ENCODE peak calls at places on chromosomes 5 and 9, in eight cellular contexts. P is caudate nucleus, I is iPS DF 6.9, F is esophagus squamous epithelium, A is RPMI7951, Q is PC-9, N is neural crest cell, G is B cell. O is an unnamed sample.

GRCh38 chr5:131538177-131538593 is 96.8 kb downstream of the RAPGEF6 start:
- DNase-seq in P (no peak), I (no peak), F (no peak), A (peak), Q (no peak), N (no peak), G (no peak), O (no peak)

GRCh38 chr9:124695280-124695890 is 75.7 kb downstream of the NR6A1 start:
- DNase-seq in P (no peak), I (no peak), F (no peak), A (peak), Q (peak), N (no peak), G (no peak), O (no peak)

GRCh38 chr5:179284751-179285191 is 60.5 kb downstream of the ADAMTS2 start:
- DNase-seq in P (no peak), I (no peak), F (no peak), A (no peak), Q (no peak), N (no peak), G (no peak), O (peak)

GRCh38 chr9:100167912-100168775 is 69.1 kb downstream of the INVS start:
- DNase-seq in P (no peak), I (no peak), F (no peak), A (no peak), Q (no peak), N (no peak), G (no peak), O (no peak)

GRCh38 chr5:150106669-150107068 is 20.3 kb upstream of the CSF1R start:
- DNase-seq in P (no peak), I (no peak), F (no peak), A (no peak), Q (peak), N (no peak), G (no peak), O (no peak)

GRCh38 chr9:13228431-13228830 is 51.1 kb downstream of the MPDZ start:
- DNase-seq in P (no peak), I (no peak), F (no peak), A (no peak), Q (no peak), N (no peak), G (no peak), O (no peak)

GRCh38 chr5:4879075-4879474 is 261.1 kb upstream of the ADAMTS16 start:
- DNase-seq in P (no peak), I (no peak), F (no peak), A (no peak), Q (no peak), N (no peak), G (no peak), O (no peak)

GRCh38 chr5:119537704-119538103 is 85.4 kb downstream of the HSD17B4 start:
- DNase-seq in P (no peak), I (no peak), F (no peak), A (no peak), Q (peak), N (no peak), G (no peak), O (no peak)

GRCh38 chr5:151038801-151039238 is 18.4 kb downstream of the GPX3 start:
- DNase-seq in P (peak), I (no peak), F (no peak), A (peak), Q (no peak), N (no peak), G (no peak), O (no peak)

GRCh38 chr9:103999375-104000062 is 94.6 kb upstream of the SMC2 start:
- DNase-seq in P (no peak), I (no peak), F (no peak), A (no peak), Q (no peak), N (no peak), G (no peak), O (peak)

GRCh38 chr5:95446560-95447221 is 55.5 kb downstream of the FAM81B start:
- DNase-seq in P (no peak), I (no peak), F (no peak), A (peak), Q (no peak), N (no peak), G (no peak), O (no peak)

GRCh38 chr9:104682642-104683041 is 11.7 kb upstream of the OR13D1 start:
- DNase-seq in P (no peak), I (no peak), F (no peak), A (peak), Q (no peak), N (no peak), G (peak), O (no peak)

GRCh38 chr9:73009649-73010288 is 56.9 kb upstream of the ALDH1A1 start:
- DNase-seq in P (no peak), I (no peak), F (no peak), A (no peak), Q (no peak), N (no peak), G (no peak), O (no peak)

GRCh38 chr9:90795084-90795483 is 6.5 kb upstream of the SYK start:
- DNase-seq in P (no peak), I (no peak), F (no peak), A (no peak), Q (peak), N (no peak), G (no peak), O (no peak)

GRCh38 chr5:132928008-132928407 is 35.4 kb downstream of the AFF4 start:
- DNase-seq in P (no peak), I (no peak), F (no peak), A (no peak), Q (no peak), N (no peak), G (no peak), O (no peak)

GRCh38 chr5:151158287-151158661 is 695 bp upstream of the ANXA6 start:
- DNase-seq in P (no peak), I (no peak), F (no peak), A (no peak), Q (no peak), N (no peak), G (peak), O (no peak)

GRCh38 chr9:115164511-115164974 is 46.6 kb upstream of the TNC start:
- DNase-seq in P (peak), I (no peak), F (no peak), A (peak), Q (peak), N (no peak), G (no peak), O (no peak)

GRCh38 chr9:114746591-114746990 is 59.2 kb downstream of the TNFSF15 start:
- DNase-seq in P (no peak), I (no peak), F (no peak), A (peak), Q (no peak), N (no peak), G (no peak), O (no peak)

GRCh38 chr9:71106992-71107391 is 14.4 kb downstream of the TRPM3 start:
- DNase-seq in P (no peak), I (no peak), F (no peak), A (no peak), Q (no peak), N (no peak), G (no peak), O (no peak)

GRCh38 chr9:99628843-99629242 is 192.8 kb upstream of the NR4A3 start:
- DNase-seq in P (no peak), I (no peak), F (no peak), A (no peak), Q (no peak), N (no peak), G (peak), O (no peak)

GRCh38 chr9:80066931-80067330 is 495.2 kb downstream of the TLE4 start:
- DNase-seq in P (no peak), I (no peak), F (no peak), A (no peak), Q (no peak), N (no peak), G (no peak), O (no peak)

GRCh38 chr9:71592400-71592799 is 175.9 kb downstream of the CEMIP2 start:
- DNase-seq in P (no peak), I (no peak), F (no peak), A (no peak), Q (no peak), N (no peak), G (no peak), O (no peak)

GRCh38 chr9:121505903-121506640 is 6.4 kb upstream of the GGTA1 start:
- DNase-seq in P (no peak), I (no peak), F (no peak), A (no peak), Q (no peak), N (no peak), G (no peak), O (peak)

GRCh38 chr5:53996008-53996407 is 314.4 kb downstream of the ARL15 start:
- DNase-seq in P (no peak), I (no peak), F (no peak), A (no peak), Q (no peak), N (no peak), G (no peak), O (no peak)

GRCh38 chr5:82480331-82480730 is 202.2 kb upstream of the RPS23 start:
- DNase-seq in P (no peak), I (no peak), F (no peak), A (peak), Q (no peak), N (no peak), G (no peak), O (no peak)

GRCh38 chr5:8943301-8943700 is 602.6 kb downstream of the SEMA5A start:
- DNase-seq in P (no peak), I (no peak), F (no peak), A (peak), Q (no peak), N (no peak), G (no peak), O (no peak)

GRCh38 chr5:72282878-72283277 is 37.2 kb downstream of the MRPS27 start:
- DNase-seq in P (no peak), I (no peak), F (no peak), A (peak), Q (no peak), N (no peak), G (no peak), O (no peak)

GRCh38 chr5:131984945-131985665 is 26.4 kb downstream of the ACSL6 start:
- DNase-seq in P (peak), I (no peak), F (no peak), A (no peak), Q (no peak), N (no peak), G (no peak), O (peak)

GRCh38 chr9:100515578-100516494 is 42.9 kb downstream of the TMEFF1 start:
- DNase-seq in P (no peak), I (no peak), F (no peak), A (no peak), Q (peak), N (no peak), G (no peak), O (no peak)

GRCh38 chr5:128632264-128632663 is 94.2 kb upstream of the FBN2 start:
- DNase-seq in P (no peak), I (no peak), F (no peak), A (no peak), Q (no peak), N (no peak), G (no peak), O (no peak)

GRCh38 chr9:35937227-35937626 is 20.7 kb downstream of the OR2S2 start:
- DNase-seq in P (no peak), I (no peak), F (no peak), A (no peak), Q (no peak), N (no peak), G (peak), O (no peak)

GRCh38 chr9:124611106-124611505 is 103.9 kb upstream of the NR5A1 start:
- DNase-seq in P (no peak), I (no peak), F (no peak), A (no peak), Q (no peak), N (no peak), G (no peak), O (no peak)